ENCODE peak calls at places on chromosomes 16 and 17, in eight cellular contexts. One of them, this sample, is unnamed.
A peak's percentile ranks its signal among the peaks of the same experiment; 100 is the strongest.

GRCh38 chr16:56389554-56389953 is 35.8 kb downstream of the AMFR start:
- DNase-seq in HCT116: no peak
- DNase-seq in RWPE1: peak; percentile 25
- DNase-seq in cardiac fibroblast: peak; percentile 66
- DNase-seq in mucosa of descending colon: no peak
- DNase-seq in upper lobe of right lung: no peak
- DNase-seq in K562: no peak
- DNase-seq in colonic mucosa: no peak
- DNase-seq in this sample: peak; percentile 50

GRCh38 chr17:360141-360705 is 7.6 kb upstream of the RPH3AL start:
- DNase-seq in HCT116: no peak
- DNase-seq in RWPE1: no peak
- DNase-seq in cardiac fibroblast: no peak
- DNase-seq in mucosa of descending colon: no peak
- DNase-seq in upper lobe of right lung: peak; percentile 37
- DNase-seq in K562: no peak
- DNase-seq in colonic mucosa: no peak
- DNase-seq in this sample: no peak

GRCh38 chr16:81096715-81097208 is 567 bp upstream of the GCSH start:
- DNase-seq in HCT116: no peak
- DNase-seq in RWPE1: no peak
- DNase-seq in cardiac fibroblast: no peak
- DNase-seq in mucosa of descending colon: peak; percentile 56
- DNase-seq in upper lobe of right lung: no peak
- DNase-seq in K562: peak; percentile 46
- DNase-seq in colonic mucosa: peak; percentile 44
- DNase-seq in this sample: no peak

GRCh38 chr17:57861737-57862409 is 12.0 kb upstream of the MRPS23 start:
- DNase-seq in HCT116: no peak
- DNase-seq in RWPE1: no peak
- DNase-seq in cardiac fibroblast: peak; percentile 39
- DNase-seq in mucosa of descending colon: peak; percentile 64
- DNase-seq in upper lobe of right lung: peak; percentile 85
- DNase-seq in K562: no peak
- DNase-seq in colonic mucosa: peak; percentile 73
- DNase-seq in this sample: peak; percentile 49

GRCh38 chr17:82545071-82545462 is 25.5 kb downstream of the FOXK2 start:
- DNase-seq in HCT116: no peak
- DNase-seq in RWPE1: no peak
- DNase-seq in cardiac fibroblast: no peak
- DNase-seq in mucosa of descending colon: no peak
- DNase-seq in upper lobe of right lung: no peak
- DNase-seq in K562: no peak
- DNase-seq in colonic mucosa: no peak
- DNase-seq in this sample: peak; percentile 19

GRCh38 chr16:71954180-71954579 is 46.0 kb downstream of the PKD1L3 start:
- DNase-seq in HCT116: no peak
- DNase-seq in RWPE1: no peak
- DNase-seq in cardiac fibroblast: no peak
- DNase-seq in mucosa of descending colon: no peak
- DNase-seq in upper lobe of right lung: no peak
- DNase-seq in K562: no peak
- DNase-seq in colonic mucosa: no peak
- DNase-seq in this sample: no peak

GRCh38 chr17:7912927-7913524 is 3.1 kb downstream of the RNF227 start:
- DNase-seq in HCT116: peak; percentile 81
- DNase-seq in RWPE1: peak; percentile 61
- DNase-seq in cardiac fibroblast: peak; percentile 88
- DNase-seq in mucosa of descending colon: peak; percentile 68
- DNase-seq in upper lobe of right lung: no peak
- DNase-seq in K562: peak; percentile 51
- DNase-seq in colonic mucosa: peak; percentile 49
- DNase-seq in this sample: peak; percentile 76

GRCh38 chr17:67759355-67760171 is 41.8 kb downstream of the NOL11 start:
- DNase-seq in HCT116: no peak
- DNase-seq in RWPE1: no peak
- DNase-seq in cardiac fibroblast: peak; percentile 86
- DNase-seq in mucosa of descending colon: no peak
- DNase-seq in upper lobe of right lung: peak; percentile 59
- DNase-seq in K562: peak; percentile 34
- DNase-seq in colonic mucosa: no peak
- DNase-seq in this sample: peak; percentile 77

DNA sequence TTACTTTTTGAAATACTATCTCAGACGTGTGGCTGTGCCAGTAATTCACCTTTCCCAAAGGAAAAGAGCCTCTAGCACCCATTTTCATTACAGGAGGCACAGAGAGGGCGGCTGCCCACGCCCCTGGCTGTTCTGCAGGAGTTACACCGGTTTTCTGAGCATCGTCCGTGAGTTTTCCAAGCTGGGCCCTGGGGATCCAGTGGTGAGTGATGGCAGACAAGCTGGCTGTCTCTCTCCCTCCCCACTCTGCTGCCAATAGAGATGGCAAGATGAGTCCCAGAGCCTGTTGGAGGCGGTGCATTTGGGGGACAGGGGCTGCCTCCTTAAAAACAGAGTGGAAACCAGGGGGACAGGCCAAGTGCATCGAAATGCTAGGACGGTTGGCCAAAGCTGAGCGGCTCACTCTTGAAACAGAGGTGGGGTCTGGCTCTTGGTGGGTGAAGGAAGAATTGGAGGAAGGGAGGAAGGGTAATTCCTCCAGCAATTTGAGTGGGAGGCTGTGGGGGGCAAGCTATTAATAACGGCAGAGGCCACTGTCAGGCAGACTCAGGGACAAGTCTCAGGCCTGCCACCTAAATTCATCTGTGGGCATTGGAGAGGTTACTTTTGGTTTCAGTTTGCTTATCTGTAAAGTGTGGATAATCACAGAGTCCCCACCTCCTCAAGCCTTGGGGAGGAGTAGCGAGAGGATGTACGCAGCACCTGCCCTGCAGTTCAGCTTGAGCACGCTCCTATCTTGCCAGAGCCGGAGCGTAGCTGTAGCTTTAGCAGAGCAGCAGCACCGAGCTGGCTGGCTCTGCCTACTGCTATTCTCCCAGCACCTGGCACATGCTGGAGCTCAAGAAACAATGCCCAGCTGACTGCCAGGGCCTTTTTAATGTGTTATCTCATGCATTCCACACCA is 7.5 kb upstream of the NOS2 start:
- DNase-seq in HCT116: no peak
- DNase-seq in RWPE1: no peak
- DNase-seq in cardiac fibroblast: no peak
- DNase-seq in mucosa of descending colon: peak; percentile 71
- DNase-seq in upper lobe of right lung: no peak
- DNase-seq in K562: peak; percentile 31
- DNase-seq in colonic mucosa: peak; percentile 78
- DNase-seq in this sample: peak; percentile 22
- TF ChIP-seq CTCF in HCT116: no peak
- TF ChIP-seq CTCF in RWPE1: no peak
- TF ChIP-seq CTCF in cardiac fibroblast: no peak
- TF ChIP-seq CTCF in mucosa of descending colon: no peak
- TF ChIP-seq CTCF in upper lobe of right lung: no peak
- TF ChIP-seq CTCF in K562: no peak
- TF ChIP-seq CTCF in colonic mucosa: no peak
- TF ChIP-seq CTCF in this sample: no peak

GRCh38 chr16:20624882-20625807 is 49.0 kb upstream of the ACSM2B start:
- DNase-seq in HCT116: no peak
- DNase-seq in RWPE1: no peak
- DNase-seq in cardiac fibroblast: no peak
- DNase-seq in mucosa of descending colon: no peak
- DNase-seq in upper lobe of right lung: no peak
- DNase-seq in K562: no peak
- DNase-seq in colonic mucosa: no peak
- DNase-seq in this sample: no peak
- TF ChIP-seq CTCF in HCT116: no peak
- TF ChIP-seq CTCF in RWPE1: no peak
- TF ChIP-seq CTCF in cardiac fibroblast: no peak
- TF ChIP-seq CTCF in mucosa of descending colon: no peak
- TF ChIP-seq CTCF in upper lobe of right lung: peak; percentile 35
- TF ChIP-seq CTCF in K562: no peak
- TF ChIP-seq CTCF in colonic mucosa: no peak
- TF ChIP-seq CTCF in this sample: no peak

GRCh38 chr16:12815361-12815760 is 11.7 kb upstream of the CPPED1 start:
- DNase-seq in HCT116: no peak
- DNase-seq in RWPE1: no peak
- DNase-seq in cardiac fibroblast: no peak
- DNase-seq in mucosa of descending colon: no peak
- DNase-seq in upper lobe of right lung: no peak
- DNase-seq in K562: no peak
- DNase-seq in colonic mucosa: no peak
- DNase-seq in this sample: no peak
- TF ChIP-seq CTCF in HCT116: no peak
- TF ChIP-seq CTCF in RWPE1: no peak
- TF ChIP-seq CTCF in cardiac fibroblast: no peak
- TF ChIP-seq CTCF in mucosa of descending colon: no peak
- TF ChIP-seq CTCF in upper lobe of right lung: no peak
- TF ChIP-seq CTCF in K562: peak; percentile 12
- TF ChIP-seq CTCF in colonic mucosa: no peak
- TF ChIP-seq CTCF in this sample: peak; percentile 4

GRCh38 chr17:61321344-61321743 is 78.3 kb upstream of the TBX2 start:
- DNase-seq in HCT116: no peak
- DNase-seq in RWPE1: no peak
- DNase-seq in cardiac fibroblast: no peak
- DNase-seq in mucosa of descending colon: no peak
- DNase-seq in upper lobe of right lung: no peak
- DNase-seq in K562: no peak
- DNase-seq in colonic mucosa: no peak
- DNase-seq in this sample: no peak
- TF ChIP-seq CTCF in HCT116: no peak
- TF ChIP-seq CTCF in RWPE1: no peak
- TF ChIP-seq CTCF in cardiac fibroblast: no peak
- TF ChIP-seq CTCF in mucosa of descending colon: no peak
- TF ChIP-seq CTCF in upper lobe of right lung: no peak
- TF ChIP-seq CTCF in K562: no peak
- TF ChIP-seq CTCF in colonic mucosa: no peak
- TF ChIP-seq CTCF in this sample: no peak

GRCh38 chr17:37388266-37388665 is 12.5 kb downstream of the C17orf78 start:
- DNase-seq in HCT116: no peak
- DNase-seq in RWPE1: no peak
- DNase-seq in cardiac fibroblast: no peak
- DNase-seq in mucosa of descending colon: no peak
- DNase-seq in upper lobe of right lung: no peak
- DNase-seq in K562: no peak
- DNase-seq in colonic mucosa: no peak
- DNase-seq in this sample: no peak

GRCh38 chr17:37386462-37386861 is 10.7 kb downstream of the C17orf78 start:
- DNase-seq in HCT116: no peak
- DNase-seq in RWPE1: no peak
- DNase-seq in cardiac fibroblast: no peak
- DNase-seq in mucosa of descending colon: no peak
- DNase-seq in upper lobe of right lung: no peak
- DNase-seq in K562: no peak
- DNase-seq in colonic mucosa: no peak
- DNase-seq in this sample: no peak

GRCh38 chr17:37382056-37382455 is 6.3 kb downstream of the C17orf78 start:
- DNase-seq in HCT116: no peak
- DNase-seq in RWPE1: no peak
- DNase-seq in cardiac fibroblast: no peak
- DNase-seq in mucosa of descending colon: no peak
- DNase-seq in upper lobe of right lung: no peak
- DNase-seq in K562: no peak
- DNase-seq in colonic mucosa: no peak
- DNase-seq in this sample: no peak

GRCh38 chr17:37384560-37385160 is 8.9 kb downstream of the C17orf78 start:
- DNase-seq in HCT116: no peak
- DNase-seq in RWPE1: no peak
- DNase-seq in cardiac fibroblast: no peak
- DNase-seq in mucosa of descending colon: no peak
- DNase-seq in upper lobe of right lung: no peak
- DNase-seq in K562: no peak
- DNase-seq in colonic mucosa: no peak
- DNase-seq in this sample: no peak

GRCh38 chr17:37385439-37385990 is 9.7 kb downstream of the C17orf78 start:
- DNase-seq in HCT116: no peak
- DNase-seq in RWPE1: no peak
- DNase-seq in cardiac fibroblast: no peak
- DNase-seq in mucosa of descending colon: no peak
- DNase-seq in upper lobe of right lung: no peak
- DNase-seq in K562: no peak
- DNase-seq in colonic mucosa: no peak
- DNase-seq in this sample: no peak
- TF ChIP-seq CTCF in HCT116: no peak
- TF ChIP-seq CTCF in RWPE1: no peak
- TF ChIP-seq CTCF in cardiac fibroblast: no peak
- TF ChIP-seq CTCF in mucosa of descending colon: no peak
- TF ChIP-seq CTCF in upper lobe of right lung: no peak
- TF ChIP-seq CTCF in K562: no peak
- TF ChIP-seq CTCF in colonic mucosa: no peak
- TF ChIP-seq CTCF in this sample: no peak

GRCh38 chr16:88991813-88992350 is 14.9 kb upstream of the CBFA2T3 start:
- DNase-seq in HCT116: no peak
- DNase-seq in RWPE1: no peak
- DNase-seq in cardiac fibroblast: no peak
- DNase-seq in mucosa of descending colon: no peak
- DNase-seq in upper lobe of right lung: no peak
- DNase-seq in K562: peak; percentile 58
- DNase-seq in colonic mucosa: no peak
- DNase-seq in this sample: no peak
- TF ChIP-seq CTCF in HCT116: no peak
- TF ChIP-seq CTCF in RWPE1: no peak
- TF ChIP-seq CTCF in cardiac fibroblast: no peak
- TF ChIP-seq CTCF in mucosa of descending colon: no peak
- TF ChIP-seq CTCF in upper lobe of right lung: no peak
- TF ChIP-seq CTCF in K562: peak; percentile 45
- TF ChIP-seq CTCF in colonic mucosa: no peak
- TF ChIP-seq CTCF in this sample: no peak

DNA sequence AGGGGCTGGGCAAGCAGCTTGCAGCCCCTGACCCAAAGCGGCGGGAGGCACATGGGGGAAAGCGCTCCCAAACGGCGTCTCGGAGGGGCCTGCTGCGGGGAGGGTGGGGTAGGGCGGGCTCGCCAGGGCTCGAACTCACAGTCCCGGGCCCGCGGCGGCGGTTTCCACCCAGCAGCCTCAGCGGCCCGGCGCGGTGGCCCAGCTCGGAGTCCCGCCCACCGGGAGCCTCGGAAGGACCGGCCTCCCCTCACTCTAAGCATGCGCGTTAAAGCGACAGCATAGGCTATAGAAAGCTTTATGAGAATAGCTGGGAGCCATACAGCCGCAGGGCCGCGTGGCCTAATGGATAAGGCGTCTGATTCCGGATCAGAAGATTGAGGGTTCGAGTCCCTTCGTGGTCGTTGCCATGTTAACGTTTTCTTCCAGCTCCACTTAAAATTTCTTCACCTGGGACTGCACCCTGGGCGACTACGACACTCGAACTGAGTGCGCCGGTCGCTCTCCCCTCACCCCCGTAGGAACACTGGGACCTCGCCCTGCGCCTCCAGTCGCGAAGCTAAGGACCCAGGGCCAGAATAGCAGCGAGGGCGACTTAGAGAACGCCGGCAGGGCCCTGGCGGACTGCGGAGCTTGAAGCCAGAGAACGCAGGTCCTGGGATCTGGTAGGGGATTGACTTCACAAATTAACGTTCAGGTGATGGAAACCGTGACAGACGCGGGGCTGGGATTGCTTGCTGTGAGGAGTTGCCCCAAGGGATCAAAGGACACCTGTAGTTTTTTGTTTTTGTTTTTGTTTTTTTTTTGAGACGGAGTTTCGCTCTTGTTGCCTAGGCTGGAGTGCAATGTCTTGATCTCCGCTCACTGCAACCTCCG is 15.8 kb downstream of the ZNF213 start:
- DNase-seq in HCT116: peak; percentile 92
- DNase-seq in RWPE1: peak; percentile 95
- DNase-seq in cardiac fibroblast: peak; percentile 97
- DNase-seq in mucosa of descending colon: peak; percentile 98
- DNase-seq in upper lobe of right lung: peak; percentile 97
- DNase-seq in K562: peak; percentile 97
- DNase-seq in colonic mucosa: peak; percentile 98
- DNase-seq in this sample: peak; percentile 97
- TF ChIP-seq CTCF in HCT116: no peak
- TF ChIP-seq CTCF in RWPE1: no peak
- TF ChIP-seq CTCF in cardiac fibroblast: no peak
- TF ChIP-seq CTCF in mucosa of descending colon: no peak
- TF ChIP-seq CTCF in upper lobe of right lung: no peak
- TF ChIP-seq CTCF in K562: no peak
- TF ChIP-seq CTCF in colonic mucosa: no peak
- TF ChIP-seq CTCF in this sample: no peak

GRCh38 chr16:4984174-4985000 is 26.3 kb downstream of the SEC14L5 start:
- DNase-seq in HCT116: no peak
- DNase-seq in RWPE1: no peak
- DNase-seq in cardiac fibroblast: no peak
- DNase-seq in mucosa of descending colon: no peak
- DNase-seq in upper lobe of right lung: no peak
- DNase-seq in K562: no peak
- DNase-seq in colonic mucosa: no peak
- DNase-seq in this sample: no peak
- TF ChIP-seq CTCF in HCT116: no peak
- TF ChIP-seq CTCF in RWPE1: no peak
- TF ChIP-seq CTCF in cardiac fibroblast: no peak
- TF ChIP-seq CTCF in mucosa of descending colon: no peak
- TF ChIP-seq CTCF in upper lobe of right lung: no peak
- TF ChIP-seq CTCF in K562: no peak
- TF ChIP-seq CTCF in colonic mucosa: no peak
- TF ChIP-seq CTCF in this sample: no peak